ENCODE peak calls at places on chromosomes 4 and X, in six cellular contexts. J, O, D, A, S and C are unnamed samples.

GRCh38 chrX:103629295-103630170 is 758 bp downstream of the TCEAL1 start:
- DNase-seq in D (peak; percentile 67), A (peak; percentile 51), J (peak; percentile 38), O (peak; percentile 90), S (peak; percentile 76), C (peak; percentile 67)

GRCh38 chr4:83114576-83114975 is at the start of gene PLAC8:
- DNase-seq in D (no peak), S (peak; percentile 72), J (peak; percentile 82), A (no peak), O (no peak), C (no peak)

GRCh38 chrX:17552251-17552650 is 177.3 kb downstream of the NHS start:
- DNase-seq in A (no peak), J (peak; percentile 23), O (no peak), D (peak; percentile 55), S (peak; percentile 13), C (no peak)

GRCh38 chr4:42070463-42070862 is 80.1 kb downstream of the SLC30A9 start:
- DNase-seq in D (no peak), J (no peak), O (no peak), A (no peak), S (no peak), C (no peak)

GRCh38 chr4:38896940-38897339 is 29.3 kb downstream of the FAM114A1 start:
- DNase-seq in J (no peak), O (no peak), A (no peak), S (no peak), D (peak; percentile 38), C (no peak)

GRCh38 chrX:153828723-153829548 is 1.4 kb downstream of the PDZD4 start:
- DNase-seq in J (no peak), O (peak; percentile 61), S (peak; percentile 9), A (peak; percentile 32), D (no peak), C (peak; percentile 69)

GRCh38 chr4:111512081-111512774 is 633.0 kb upstream of the FAM241A start:
- DNase-seq in S (peak; percentile 87), D (peak; percentile 95), A (no peak), O (no peak), J (peak; percentile 25), C (no peak)

GRCh38 chrX:57379296-57379695 is 92.8 kb downstream of the FAAH2 start:
- DNase-seq in D (no peak), O (no peak), A (no peak), S (no peak), J (no peak), C (no peak)

GRCh38 chr4:36187723-36188333 is 56.5 kb downstream of the ARAP2 start:
- DNase-seq in D (peak; percentile 33), S (peak; percentile 34), O (no peak), J (peak; percentile 46), A (no peak), C (no peak)

GRCh38 chrX:22399793-22400192 is 127.1 kb downstream of the CBLL2 start:
- DNase-seq in J (peak; percentile 3), A (no peak), O (no peak), D (peak; percentile 77), S (peak; percentile 28), C (no peak)

GRCh38 chr4:144705861-144706590 is 60.1 kb downstream of the HHIP start:
- DNase-seq in O (no peak), A (peak; percentile 5), J (no peak), D (no peak), S (no peak), C (no peak)

GRCh38 chr4:8477676-8478075 is 37.1 kb downstream of the TRMT44 start:
- DNase-seq in O (no peak), A (no peak), J (no peak), S (no peak), D (no peak), C (no peak)
- H2AK5ac ChIP-seq in O (no peak overlapping the region), A (peak overlapping the region; percentile 63), J (no peak overlapping the region), S (no peak overlapping the region), D (no peak overlapping the region), C (no peak overlapping the region)

DNA sequence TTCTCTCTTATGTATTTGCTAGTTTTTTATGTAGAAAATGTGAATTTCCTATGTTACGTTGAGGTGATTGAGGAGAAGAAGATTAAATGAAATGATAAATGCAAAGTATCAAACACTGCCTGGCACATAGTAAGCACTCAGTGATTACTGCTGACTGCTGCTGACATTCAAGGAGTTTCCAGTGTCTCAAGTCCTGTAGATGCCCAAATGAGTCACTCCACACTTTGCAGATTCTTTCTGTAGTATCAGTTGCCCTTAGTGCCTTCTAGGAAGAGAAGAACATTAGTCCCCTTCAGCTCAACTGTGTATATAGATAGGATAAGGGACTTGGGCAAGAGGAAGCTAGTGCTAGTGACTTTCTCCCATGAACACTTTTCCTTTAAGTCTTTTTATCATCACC is 240.5 kb upstream of the TEX13A start:
- DNase-seq in O (no peak), S (peak; percentile 47), D (no peak), A (no peak), J (peak; percentile 30), C (no peak)
- H4K91ac ChIP-seq in O (no peak overlapping the region), S (no peak overlapping the region), D (no peak overlapping the region), A (no peak overlapping the region), J (no peak overlapping the region), C (no peak overlapping the region)

GRCh38 chr4:4762300-4762699 is 97.2 kb upstream of the MSX1 start:
- DNase-seq in S (no peak), O (no peak), A (no peak), D (no peak), J (no peak), C (no peak)
- H2AK5ac ChIP-seq in S (no peak overlapping the region), O (no peak overlapping the region), A (peak overlapping the region; percentile 76), D (no peak overlapping the region), J (peak overlapping the region; percentile 77), C (peak overlapping the region; percentile 4)

GRCh38 chr4:138189212-138189611 is 52.9 kb downstream of the SLC7A11 start:
- DNase-seq in D (no peak), O (no peak), S (no peak), A (no peak), J (no peak), C (no peak)

GRCh38 chr4:138193963-138194362 is 48.2 kb downstream of the SLC7A11 start:
- DNase-seq in A (no peak), S (no peak), O (no peak), D (no peak), J (no peak), C (no peak)

GRCh38 chr4:138192113-138192512 is 50.0 kb downstream of the SLC7A11 start:
- DNase-seq in D (peak; percentile 67), S (peak; percentile 46), J (peak; percentile 4), O (no peak), A (no peak), C (no peak)

GRCh38 chr4:138188406-138189084 is 53.6 kb downstream of the SLC7A11 start:
- DNase-seq in O (no peak), D (peak; percentile 39), A (no peak), S (no peak), J (no peak), C (no peak)

DNA sequence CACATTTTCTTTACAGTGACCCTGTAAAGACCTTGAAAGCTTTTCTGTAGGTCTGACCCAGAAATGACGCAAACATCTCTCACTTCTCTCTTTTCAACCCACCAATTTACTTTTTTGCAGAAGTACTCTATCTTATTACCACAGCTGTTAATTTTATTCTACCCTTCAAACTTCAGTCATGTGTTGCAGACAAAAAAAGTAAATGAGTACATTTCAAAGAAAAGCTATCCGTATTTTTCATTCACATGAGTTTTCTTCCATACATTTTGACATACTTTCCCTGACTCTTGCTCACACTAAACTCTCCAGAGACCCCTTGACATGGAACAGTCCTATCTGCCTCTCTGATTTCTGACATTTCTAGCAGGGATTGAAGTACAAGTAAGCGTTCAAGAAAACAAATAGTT is 51.7 kb downstream of the SLC7A11 start:
- DNase-seq in J (peak; percentile 4), O (no peak), A (no peak), S (no peak), D (no peak), C (no peak)
- H4K91ac ChIP-seq in J (no peak overlapping the region), O (no peak overlapping the region), A (no peak overlapping the region), S (no peak overlapping the region), D (no peak overlapping the region), C (no peak overlapping the region)

GRCh38 chr4:173334085-173334890 is at the start of gene HMGB2:
- DNase-seq in D (peak; percentile 100), J (peak; percentile 100), O (peak; percentile 100), A (peak; percentile 100), S (peak; percentile 100), C (peak; percentile 100)
- H2AK5ac ChIP-seq in D (peak within 1 kb of the TSS; percentile 74), J (peak within 1 kb of the TSS; percentile 98), O (no peak within 1 kb of the TSS), A (peak within 1 kb of the TSS; percentile 95), S (no peak within 1 kb of the TSS), C (no peak within 1 kb of the TSS)

GRCh38 chr4:153705743-153706468 is 21.8 kb downstream of the TLR2 start:
- DNase-seq in D (no peak), S (no peak), O (no peak), A (no peak), J (no peak), C (no peak)
- H4K91ac ChIP-seq in D (no peak overlapping the region), S (no peak overlapping the region), O (no peak overlapping the region), A (no peak overlapping the region), J (no peak overlapping the region), C (no peak overlapping the region)